ENCODE peak calls at places on chromosomes 11 and 22, in eight cellular contexts. O, W, J, F, S, G, Y and B are unnamed samples. For H3K27me3 and H3K4me1, the result is how much of the 10 kb centered on the place peaks cover.

GRCh38 chr11:45580399-45580798 is 85.0 kb downstream of the CHST1 start:
- DNase-seq in F (peak), G (no peak), S (no peak), W (peak), J (no peak), Y (no peak), O (no peak), B (no peak)

GRCh38 chr22:49971232-49972162 is 10.9 kb downstream of the PIM3 start:
- DNase-seq in Y (peak), F (peak), W (peak), G (peak), S (peak), J (peak), O (peak), B (peak)

GRCh38 chr11:62953811-62954210 is 31.0 kb downstream of the SLC22A6 start:
- DNase-seq in F (no peak), W (no peak), O (no peak), G (no peak), S (no peak), J (no peak), Y (no peak), B (no peak)

GRCh38 chr11:19403196-19403895 is 162.6 kb upstream of the E2F8 start:
- DNase-seq in O (no peak), G (no peak), W (no peak), Y (no peak), F (no peak), J (no peak), S (no peak), B (no peak)

GRCh38 chr11:10205928-10206327 is 88.1 kb downstream of the SBF2 start:
- DNase-seq in S (no peak), G (no peak), F (no peak), W (no peak), Y (no peak), O (no peak), J (no peak), B (no peak)

GRCh38 chr11:110490886-110491285 is 61.1 kb downstream of the FDX1 start:
- DNase-seq in G (no peak), S (no peak), Y (no peak), F (no peak), O (no peak), W (no peak), J (no peak), B (no peak)

GRCh38 chr11:75554258-75555022 is 7.6 kb upstream of the SERPINH1 start:
- DNase-seq in S (peak), J (no peak), O (peak), G (no peak), F (peak), W (no peak), Y (peak), B (no peak)

GRCh38 chr22:24105018-24105360 is 76.3 kb upstream of the SUSD2 start:
- DNase-seq in F (peak), Y (no peak), O (no peak), S (no peak), G (no peak), J (peak), W (no peak), B (no peak)

GRCh38 chr22:43226368-43226979 is 39.5 kb upstream of the TTLL12 start:
- DNase-seq in O (no peak), Y (no peak), W (no peak), F (peak), J (no peak), G (no peak), S (no peak), B (no peak)

GRCh38 chr22:29717789-29718188 is 2.0 kb upstream of the CABP7 start:
- DNase-seq in G (no peak), Y (no peak), F (no peak), O (no peak), W (no peak), S (no peak), J (no peak), B (no peak)

GRCh38 chr22:29718949-29719893 is 582 bp upstream of the CABP7 start:
- DNase-seq in S (no peak), W (no peak), J (no peak), G (no peak), O (no peak), Y (no peak), F (no peak), B (no peak)

GRCh38 chr22:29715705-29716104 is 4.1 kb upstream of the CABP7 start:
- DNase-seq in O (no peak), S (no peak), J (no peak), W (no peak), Y (no peak), G (no peak), F (no peak), B (no peak)

GRCh38 chr22:29715240-29715639 is 4.6 kb upstream of the CABP7 start:
- DNase-seq in W (no peak), Y (no peak), G (no peak), S (no peak), O (no peak), J (no peak), F (no peak), B (no peak)

GRCh38 chr22:29716814-29717213 is 3.0 kb upstream of the CABP7 start:
- DNase-seq in F (peak), O (peak), W (peak), Y (peak), G (no peak), J (no peak), S (no peak), B (peak)
- H3K27me3 ChIP-seq in F (under half), O (under half), W (half or more), Y (half or more), G (under half), J (under half), S (under half), B (under half)

DNA sequence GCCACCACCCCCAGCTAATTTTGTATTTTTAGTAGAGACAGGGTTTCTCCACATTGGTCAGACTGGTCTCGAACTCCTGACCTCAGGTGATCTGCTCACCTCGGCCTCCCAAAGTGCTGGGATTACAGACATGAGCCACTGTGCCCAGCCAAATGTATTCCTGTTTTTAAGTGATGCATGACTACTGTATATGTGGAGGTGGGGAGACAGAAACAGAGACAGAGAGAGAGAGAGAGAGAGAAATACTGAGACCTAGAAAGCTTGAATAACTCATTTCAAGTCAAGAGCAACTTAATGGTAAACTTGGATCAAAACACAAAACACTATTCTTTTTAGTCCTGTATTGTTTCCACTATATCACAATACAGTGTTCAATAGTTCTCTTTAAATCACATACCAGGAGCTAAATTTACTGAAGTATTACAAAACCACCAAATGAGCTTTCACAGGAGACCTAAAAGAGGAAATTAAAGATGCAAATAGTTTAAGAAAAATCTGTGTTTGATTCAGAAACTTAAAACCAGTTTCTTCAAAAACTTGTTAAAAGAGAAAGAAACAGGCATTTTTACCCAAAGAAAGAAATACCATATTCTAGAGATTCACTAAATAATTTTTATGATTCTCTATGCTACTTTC is 188.7 kb downstream of the ETS1 start:
- DNase-seq in J (no peak), Y (no peak), S (no peak), O (no peak), W (no peak), F (no peak), G (no peak), B (no peak)
- H3K4me3 ChIP-seq in J (no peak), Y (no peak), S (no peak), O (no peak), W (no peak), F (no peak), G (no peak), B (no peak)

GRCh38 chr22:45550891-45551290 is 48.2 kb downstream of the FBLN1 start:
- DNase-seq in Y (no peak), F (no peak), S (no peak), O (no peak), J (no peak), W (no peak), G (no peak), B (no peak)
- H3K4me1 ChIP-seq in Y (under half), F (under half), S (half or more), O (under half), J (under half), W (under half), G (under half), B (under half)

DNA sequence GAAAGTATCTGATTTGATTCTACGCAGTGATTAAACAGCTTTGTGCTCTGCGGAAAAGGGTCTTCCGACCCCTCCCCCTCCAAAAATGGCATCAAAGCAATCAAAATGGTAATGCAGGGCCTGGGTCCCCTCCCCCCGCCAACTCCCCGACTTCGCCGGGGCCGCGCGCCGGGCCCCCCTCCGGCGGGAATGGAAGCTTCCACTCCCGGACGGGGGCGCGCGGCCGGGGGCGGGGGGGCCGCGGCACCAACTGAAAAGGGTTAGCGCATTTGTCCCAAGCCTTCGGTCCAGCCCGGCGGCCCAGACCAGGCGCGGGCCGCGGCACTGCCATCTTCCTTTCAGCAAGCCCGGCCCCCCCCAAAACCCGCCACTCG is 2.9 kb downstream of the PHF21B start:
- DNase-seq in F (peak), J (no peak), Y (peak), S (no peak), W (no peak), O (peak), G (no peak), B (no peak)
- H3K27me3 ChIP-seq in F (under half), J (under half), Y (half or more), S (under half), W (half or more), O (under half), G (under half), B (under half)

DNA sequence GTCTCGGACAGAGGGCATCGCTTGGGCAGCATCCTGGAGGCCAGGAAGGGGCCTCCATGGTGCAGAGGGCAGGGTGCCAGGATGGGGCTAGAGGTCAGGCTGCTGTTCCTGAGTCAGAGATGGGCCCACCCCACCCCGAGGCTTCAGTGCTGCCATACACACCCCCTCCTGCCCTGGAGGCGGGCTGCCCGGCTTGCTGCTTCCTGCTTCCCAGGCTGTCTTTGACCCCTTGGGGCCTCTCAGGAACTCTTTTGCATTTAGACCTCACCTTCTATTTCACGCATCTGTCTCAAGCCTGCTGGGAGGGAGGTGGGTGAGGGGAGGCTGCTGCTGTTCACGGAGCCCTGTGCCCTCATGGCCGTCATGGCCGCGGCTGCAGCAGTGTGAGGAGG is 6.6 kb upstream of the GRAMD4 start:
- DNase-seq in G (no peak), S (no peak), F (no peak), J (peak), O (no peak), W (peak), Y (no peak), B (no peak)
- H3K4me3 ChIP-seq in G (peak), S (peak), F (no peak), J (peak), O (no peak), W (peak), Y (peak), B (peak)

DNA sequence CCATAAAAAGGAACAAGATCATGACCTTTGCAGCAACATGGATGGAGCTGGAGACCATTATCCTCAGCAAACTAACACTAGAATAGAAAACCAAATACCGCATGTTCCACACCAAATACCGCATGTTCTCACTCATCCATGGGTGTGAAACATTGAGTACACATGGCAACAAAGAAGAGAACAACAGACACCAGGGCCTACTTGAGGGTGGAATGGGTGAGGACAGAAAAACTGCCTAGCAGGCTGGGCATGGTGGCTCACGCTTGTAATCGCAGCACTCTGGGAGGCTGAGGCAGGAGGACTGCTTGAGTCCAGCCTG is 12.3 kb downstream of the EHD1 start:
- DNase-seq in Y (no peak), O (no peak), W (no peak), G (no peak), F (no peak), S (no peak), J (no peak), B (no peak)
- H3K4me1 ChIP-seq in Y (half or more), O (half or more), W (under half), G (half or more), F (half or more), S (half or more), J (half or more), B (half or more)

GRCh38 chr11:124874571-124875255 is 9.5 kb downstream of the ROBO3 start:
- DNase-seq in J (no peak), F (no peak), W (no peak), G (no peak), O (no peak), Y (no peak), S (no peak), B (no peak)
- H3K27me3 ChIP-seq in J (under half), F (under half), W (under half), G (under half), O (under half), Y (half or more), S (under half), B (under half)

GRCh38 chr22:47686594-47687363 is 924.3 kb downstream of the TBC1D22A start:
- DNase-seq in G (no peak), S (no peak), Y (no peak), J (no peak), O (no peak), F (no peak), W (no peak), B (no peak)
- H3K4me3 ChIP-seq in G (no peak), S (no peak), Y (no peak), J (no peak), O (no peak), F (no peak), W (no peak), B (no peak)